ENCODE peak calls at places on chromosome 12, in four cellular contexts. One of them, this sample, is unnamed. For H3K36me3, the result is how much of the 10 kb centered on the place peaks cover.

GRCh38 chr12:109925185-109925835 is 25.2 kb downstream of the TCHP start:
- DNase-seq in cardiac muscle cell: peak
- DNase-seq in neural progenitor cell: peak
- DNase-seq in upper lobe of left lung: no peak
- DNase-seq in this sample: peak

GRCh38 chr12:9064815-9065606 is 50.7 kb downstream of the A2M start:
- DNase-seq in neural progenitor cell: peak
- DNase-seq in cardiac muscle cell: peak
- DNase-seq in upper lobe of left lung: peak
- DNase-seq in this sample: peak

GRCh38 chr12:51128905-51129304 is 44.0 kb downstream of the TFCP2 start:
- DNase-seq in cardiac muscle cell: no peak
- DNase-seq in neural progenitor cell: no peak
- DNase-seq in upper lobe of left lung: no peak
- DNase-seq in this sample: no peak

GRCh38 chr12:49108958-49109404 is 1.7 kb downstream of the LMBR1L start:
- DNase-seq in neural progenitor cell: no peak
- DNase-seq in cardiac muscle cell: no peak
- DNase-seq in upper lobe of left lung: peak
- DNase-seq in this sample: peak

GRCh38 chr12:26750531-26751171 is 82.3 kb downstream of the ITPR2 start:
- DNase-seq in upper lobe of left lung: no peak
- DNase-seq in neural progenitor cell: no peak
- DNase-seq in cardiac muscle cell: no peak
- DNase-seq in this sample: no peak

GRCh38 chr12:2794736-2795289 is at the start of gene FKBP4:
- DNase-seq in neural progenitor cell: peak
- DNase-seq in upper lobe of left lung: peak
- DNase-seq in cardiac muscle cell: peak
- DNase-seq in this sample: peak

GRCh38 chr12:115833704-115834103 is 443.8 kb downstream of the MED13L start:
- DNase-seq in upper lobe of left lung: no peak
- DNase-seq in cardiac muscle cell: no peak
- DNase-seq in neural progenitor cell: no peak
- DNase-seq in this sample: no peak

GRCh38 chr12:28217805-28218204 is 27.5 kb downstream of the CCDC91 start:
- DNase-seq in neural progenitor cell: no peak
- DNase-seq in cardiac muscle cell: no peak
- DNase-seq in upper lobe of left lung: no peak
- DNase-seq in this sample: no peak

GRCh38 chr12:113805201-113805600 is 160.9 kb downstream of the RBM19 start:
- DNase-seq in cardiac muscle cell: no peak
- DNase-seq in neural progenitor cell: no peak
- DNase-seq in upper lobe of left lung: no peak
- DNase-seq in this sample: no peak

GRCh38 chr12:113802966-113803828 is 162.9 kb downstream of the RBM19 start:
- DNase-seq in neural progenitor cell: no peak
- DNase-seq in upper lobe of left lung: no peak
- DNase-seq in cardiac muscle cell: no peak
- DNase-seq in this sample: no peak

GRCh38 chr12:113800201-113800600 is 165.9 kb downstream of the RBM19 start:
- DNase-seq in upper lobe of left lung: no peak
- DNase-seq in cardiac muscle cell: no peak
- DNase-seq in neural progenitor cell: no peak
- DNase-seq in this sample: no peak

GRCh38 chr12:113803829-113804140 is 162.3 kb downstream of the RBM19 start:
- DNase-seq in neural progenitor cell: no peak
- DNase-seq in upper lobe of left lung: no peak
- DNase-seq in cardiac muscle cell: no peak
- DNase-seq in this sample: no peak

DNA sequence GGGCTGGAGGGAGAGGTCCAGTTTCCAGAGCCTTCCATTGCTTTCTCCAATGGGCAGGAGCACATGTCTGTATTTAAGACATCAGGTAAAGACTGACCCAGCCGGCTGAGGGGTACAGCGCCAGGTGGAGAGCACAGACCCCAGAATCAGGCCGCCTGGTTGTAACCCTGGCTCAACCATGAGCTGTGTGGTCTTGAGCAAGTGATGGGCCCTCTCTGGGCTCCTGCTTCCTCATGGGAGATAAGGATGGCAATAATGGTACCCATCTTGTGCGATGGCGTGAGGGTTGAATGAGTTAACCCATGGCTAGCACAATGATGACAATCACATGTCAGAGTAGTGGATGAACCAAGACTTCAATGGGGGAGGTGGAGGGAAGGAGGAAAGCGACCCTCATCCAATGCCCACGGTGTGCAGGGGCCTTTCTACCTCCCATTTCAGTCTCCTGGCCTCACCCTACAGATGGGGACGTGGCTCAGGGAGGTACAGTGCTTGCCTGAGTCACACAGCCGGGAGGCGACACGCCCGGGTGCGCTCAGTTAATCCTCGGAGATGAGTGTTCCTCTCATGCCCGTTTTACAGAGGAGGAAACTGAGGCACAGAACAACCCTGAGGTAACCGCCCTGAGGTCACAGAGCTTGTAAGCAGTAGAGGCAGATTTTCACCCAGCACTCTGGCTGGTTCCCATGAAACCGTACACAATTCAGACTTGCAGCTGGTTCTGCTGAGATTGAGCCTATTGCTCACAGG is 163.9 kb downstream of the RBM19 start:
- DNase-seq in neural progenitor cell: no peak
- DNase-seq in upper lobe of left lung: no peak
- DNase-seq in cardiac muscle cell: no peak
- DNase-seq in this sample: no peak
- H3K27ac ChIP-seq in neural progenitor cell: no peak
- H3K27ac ChIP-seq in upper lobe of left lung: no peak
- H3K27ac ChIP-seq in cardiac muscle cell: no peak
- H3K27ac ChIP-seq in this sample: no peak

GRCh38 chr12:123741937-123742572 is 20.0 kb upstream of the DNAH10 start:
- DNase-seq in cardiac muscle cell: no peak
- DNase-seq in neural progenitor cell: no peak
- DNase-seq in upper lobe of left lung: no peak
- DNase-seq in this sample: no peak
- H3K36me3 ChIP-seq in cardiac muscle cell: under half
- H3K36me3 ChIP-seq in neural progenitor cell: under half
- H3K36me3 ChIP-seq in upper lobe of left lung: under half
- H3K36me3 ChIP-seq in this sample: half or more

GRCh38 chr12:125386652-125387051 is 321.4 kb downstream of the AACS start:
- DNase-seq in neural progenitor cell: no peak
- DNase-seq in upper lobe of left lung: no peak
- DNase-seq in cardiac muscle cell: peak
- DNase-seq in this sample: no peak
- H3K27ac ChIP-seq in neural progenitor cell: no peak
- H3K27ac ChIP-seq in upper lobe of left lung: no peak
- H3K27ac ChIP-seq in cardiac muscle cell: no peak
- H3K27ac ChIP-seq in this sample: no peak

GRCh38 chr12:56074396-56074795 is 5.6 kb upstream of the ERBB3 start:
- DNase-seq in cardiac muscle cell: no peak
- DNase-seq in neural progenitor cell: no peak
- DNase-seq in upper lobe of left lung: no peak
- DNase-seq in this sample: no peak
- H3K36me3 ChIP-seq in cardiac muscle cell: under half
- H3K36me3 ChIP-seq in neural progenitor cell: under half
- H3K36me3 ChIP-seq in upper lobe of left lung: under half
- H3K36me3 ChIP-seq in this sample: under half

GRCh38 chr12:31750747-31751039 is 21.9 kb upstream of the AMN1 start:
- DNase-seq in neural progenitor cell: no peak
- DNase-seq in upper lobe of left lung: no peak
- DNase-seq in cardiac muscle cell: no peak
- DNase-seq in this sample: no peak

GRCh38 chr12:31740618-31741017 is 11.8 kb upstream of the AMN1 start:
- DNase-seq in upper lobe of left lung: no peak
- DNase-seq in neural progenitor cell: no peak
- DNase-seq in cardiac muscle cell: no peak
- DNase-seq in this sample: no peak

GRCh38 chr12:31749024-31749704 is 20.3 kb upstream of the AMN1 start:
- DNase-seq in neural progenitor cell: no peak
- DNase-seq in upper lobe of left lung: peak
- DNase-seq in cardiac muscle cell: no peak
- DNase-seq in this sample: peak

GRCh38 chr12:31742891-31743290 is 14.1 kb upstream of the AMN1 start:
- DNase-seq in neural progenitor cell: no peak
- DNase-seq in upper lobe of left lung: no peak
- DNase-seq in cardiac muscle cell: no peak
- DNase-seq in this sample: no peak

DNA sequence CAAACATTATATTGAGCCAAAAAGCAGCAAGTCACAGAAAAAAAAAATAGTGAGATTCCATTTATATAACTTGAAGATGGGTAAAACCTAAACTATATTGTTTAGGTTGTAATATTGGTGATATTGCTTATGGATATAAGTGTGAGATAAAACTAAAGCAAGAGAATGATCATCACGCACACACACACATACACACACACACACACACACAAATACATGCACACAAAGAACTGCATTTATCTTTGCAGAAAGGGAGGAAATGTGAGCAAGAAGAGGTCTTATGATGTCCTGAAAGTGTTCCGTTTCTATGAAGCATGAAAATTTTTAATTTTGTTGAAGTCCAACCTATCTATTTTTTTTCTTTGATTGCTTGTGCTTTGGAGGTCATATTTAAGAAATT is 16.4 kb upstream of the AMN1 start:
- DNase-seq in cardiac muscle cell: no peak
- DNase-seq in neural progenitor cell: no peak
- DNase-seq in upper lobe of left lung: no peak
- DNase-seq in this sample: no peak
- H3K27ac ChIP-seq in cardiac muscle cell: no peak
- H3K27ac ChIP-seq in neural progenitor cell: no peak
- H3K27ac ChIP-seq in upper lobe of left lung: no peak
- H3K27ac ChIP-seq in this sample: no peak

DNA sequence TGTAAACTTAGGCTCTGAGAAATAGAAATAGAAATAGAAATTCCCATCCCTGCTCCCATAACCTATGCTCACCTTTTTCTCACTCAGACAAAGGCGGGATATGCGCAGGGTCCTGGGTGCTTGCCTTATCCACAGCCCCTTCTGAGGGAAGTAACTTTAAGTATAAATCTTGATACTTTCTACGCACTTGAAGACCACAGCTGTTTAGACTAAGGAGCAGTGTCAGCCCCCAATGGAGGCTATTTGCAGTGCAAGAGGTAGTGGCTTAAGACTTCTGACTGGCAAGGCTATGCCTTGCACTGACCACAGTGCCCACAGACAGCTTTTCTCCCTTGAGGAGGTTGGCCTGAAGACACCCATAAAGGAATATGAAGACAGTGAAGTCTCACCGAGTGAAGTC is 35.2 kb downstream of the ASCL1 start:
- DNase-seq in upper lobe of left lung: no peak
- DNase-seq in neural progenitor cell: no peak
- DNase-seq in cardiac muscle cell: no peak
- DNase-seq in this sample: no peak
- H3K36me3 ChIP-seq in upper lobe of left lung: under half
- H3K36me3 ChIP-seq in neural progenitor cell: under half
- H3K36me3 ChIP-seq in cardiac muscle cell: under half
- H3K36me3 ChIP-seq in this sample: under half

DNA sequence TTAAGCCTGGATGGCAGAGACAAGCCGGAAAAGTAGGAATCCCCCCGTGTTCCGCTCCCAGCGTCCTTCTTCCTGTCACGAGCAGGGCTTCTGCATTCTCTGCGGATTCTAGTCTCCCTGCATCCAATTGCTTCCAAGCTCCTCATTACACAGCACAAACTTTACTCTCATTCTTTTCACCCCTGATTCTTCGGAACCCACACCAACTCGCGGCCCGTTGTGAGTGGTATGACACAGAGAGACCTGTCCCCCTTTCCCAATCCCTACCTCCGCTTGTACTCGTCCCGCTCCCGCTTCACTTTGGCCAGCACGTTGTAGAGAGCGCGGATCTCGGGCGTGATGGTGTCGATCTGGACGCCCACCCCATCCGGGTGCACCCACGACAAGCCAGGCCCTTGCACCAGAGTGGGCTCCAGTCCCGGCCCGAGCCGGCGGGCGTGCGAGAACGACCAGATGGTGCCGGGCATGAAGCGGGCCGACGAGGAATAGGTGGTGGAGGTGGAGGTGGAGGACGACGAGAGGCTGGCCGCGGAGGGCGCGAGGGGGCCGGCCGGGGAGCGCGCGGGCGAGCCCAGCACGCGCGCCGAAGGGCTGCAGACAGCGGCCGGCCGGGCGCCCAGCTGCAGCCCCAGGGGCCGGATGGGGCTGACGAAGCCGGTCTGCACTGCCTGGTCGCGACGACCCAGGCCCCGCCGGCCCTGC is 701 bp downstream of the IFFO1 start:
- DNase-seq in cardiac muscle cell: no peak
- DNase-seq in upper lobe of left lung: no peak
- DNase-seq in neural progenitor cell: peak
- DNase-seq in this sample: no peak
- H3K27ac ChIP-seq in cardiac muscle cell: peak
- H3K27ac ChIP-seq in upper lobe of left lung: peak
- H3K27ac ChIP-seq in neural progenitor cell: no peak
- H3K27ac ChIP-seq in this sample: peak

GRCh38 chr12:107394693-107395092 is 290.9 kb upstream of the PWP1 start:
- DNase-seq in neural progenitor cell: no peak
- DNase-seq in cardiac muscle cell: no peak
- DNase-seq in upper lobe of left lung: no peak
- DNase-seq in this sample: no peak

GRCh38 chr12:107395817-107396216 is 289.8 kb upstream of the PWP1 start:
- DNase-seq in upper lobe of left lung: no peak
- DNase-seq in neural progenitor cell: no peak
- DNase-seq in cardiac muscle cell: no peak
- DNase-seq in this sample: peak

GRCh38 chr12:107399061-107399460 is 286.5 kb upstream of the PWP1 start:
- DNase-seq in cardiac muscle cell: no peak
- DNase-seq in neural progenitor cell: peak
- DNase-seq in upper lobe of left lung: no peak
- DNase-seq in this sample: peak

GRCh38 chr12:107398101-107398500 is 287.5 kb upstream of the PWP1 start:
- DNase-seq in cardiac muscle cell: no peak
- DNase-seq in upper lobe of left lung: no peak
- DNase-seq in neural progenitor cell: no peak
- DNase-seq in this sample: no peak

DNA sequence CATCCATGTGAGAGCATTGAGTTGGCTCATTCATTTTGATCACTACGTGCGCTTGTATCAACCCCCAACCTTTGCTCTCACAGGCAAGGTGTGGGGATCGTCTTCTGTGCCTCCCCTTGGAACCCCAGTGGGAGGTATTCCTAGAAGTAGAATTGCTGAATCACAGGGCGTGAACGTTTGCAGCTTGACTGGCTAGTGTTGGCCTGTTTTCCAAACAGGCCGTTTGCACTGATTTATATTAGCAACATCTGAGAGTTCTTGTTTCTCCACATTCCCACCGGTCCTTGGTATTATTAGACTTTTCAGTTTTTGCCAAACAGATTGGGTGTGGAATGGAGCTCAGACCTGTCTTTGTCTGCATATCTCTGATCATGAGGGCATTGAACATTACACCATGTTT is 288.6 kb upstream of the PWP1 start:
- DNase-seq in cardiac muscle cell: no peak
- DNase-seq in neural progenitor cell: no peak
- DNase-seq in upper lobe of left lung: no peak
- DNase-seq in this sample: peak
- H3K36me3 ChIP-seq in cardiac muscle cell: under half
- H3K36me3 ChIP-seq in neural progenitor cell: under half
- H3K36me3 ChIP-seq in upper lobe of left lung: under half
- H3K36me3 ChIP-seq in this sample: under half

This sample was measured in thyroid gland.